ENCODE peak calls at places on chromosomes 13 and 19, in five cellular contexts. Q, P, H, C and B are unnamed samples.
A peak's percentile ranks its signal among the peaks of the same experiment; 100 is the strongest.

GRCh38 chr13:51844862-51845573 is at the start of gene TMEM272:
- DNase-seq in Q (peak; percentile 48), P (no peak), H (peak; percentile 61), C (peak; percentile 76), B (no peak)

GRCh38 chr19:46373573-46374359 is 26.9 kb downstream of the PPP5C start:
- DNase-seq in Q (peak; percentile 94), P (peak; percentile 86), H (peak; percentile 84), C (peak; percentile 57), B (peak; percentile 77)

GRCh38 chr13:77250968-77251367 is 75.9 kb downstream of the MYCBP2 start:
- DNase-seq in Q (no peak), P (no peak), H (no peak), C (no peak), B (no peak)

GRCh38 chr19:45437328-45437727 is 13.6 kb upstream of the ERCC1 start:
- DNase-seq in Q (no peak), P (no peak), H (no peak), C (no peak), B (no peak)

GRCh38 chr13:43426355-43426754 is 360.4 kb downstream of the ENOX1 start:
- DNase-seq in Q (no peak), P (no peak), H (no peak), C (no peak), B (no peak)

GRCh38 chr13:33742321-33742720 is 75.6 kb upstream of the RFC3 start:
- DNase-seq in Q (no peak), P (no peak), H (no peak), C (no peak), B (no peak)

GRCh38 chr13:113591750-113592149 is 7.2 kb downstream of the TFDP1 start:
- DNase-seq in Q (peak; percentile 1), P (peak; percentile 31), H (no peak), C (no peak), B (no peak)

GRCh38 chr19:10111405-10111811 is at the start of gene P2RY11:
- DNase-seq in Q (peak; percentile 49), P (no peak), H (no peak), C (no peak), B (no peak)

GRCh38 chr13:46278474-46278873 is 66.7 kb downstream of the LRRC63 start:
- DNase-seq in Q (no peak), P (no peak), H (no peak), C (peak; percentile 62), B (no peak)

GRCh38 chr13:80084086-80084676 is 256.7 kb downstream of the SPRY2 start:
- DNase-seq in Q (no peak), P (no peak), H (no peak), C (peak; percentile 30), B (no peak)

GRCh38 chr19:12647047-12647446 is 19.5 kb downstream of the MAN2B1 start:
- DNase-seq in Q (no peak), P (no peak), H (no peak), C (no peak), B (no peak)

GRCh38 chr19:3234800-3235199 is 10.3 kb downstream of the CELF5 start:
- DNase-seq in Q (no peak), P (no peak), H (no peak), C (no peak), B (no peak)

DNA sequence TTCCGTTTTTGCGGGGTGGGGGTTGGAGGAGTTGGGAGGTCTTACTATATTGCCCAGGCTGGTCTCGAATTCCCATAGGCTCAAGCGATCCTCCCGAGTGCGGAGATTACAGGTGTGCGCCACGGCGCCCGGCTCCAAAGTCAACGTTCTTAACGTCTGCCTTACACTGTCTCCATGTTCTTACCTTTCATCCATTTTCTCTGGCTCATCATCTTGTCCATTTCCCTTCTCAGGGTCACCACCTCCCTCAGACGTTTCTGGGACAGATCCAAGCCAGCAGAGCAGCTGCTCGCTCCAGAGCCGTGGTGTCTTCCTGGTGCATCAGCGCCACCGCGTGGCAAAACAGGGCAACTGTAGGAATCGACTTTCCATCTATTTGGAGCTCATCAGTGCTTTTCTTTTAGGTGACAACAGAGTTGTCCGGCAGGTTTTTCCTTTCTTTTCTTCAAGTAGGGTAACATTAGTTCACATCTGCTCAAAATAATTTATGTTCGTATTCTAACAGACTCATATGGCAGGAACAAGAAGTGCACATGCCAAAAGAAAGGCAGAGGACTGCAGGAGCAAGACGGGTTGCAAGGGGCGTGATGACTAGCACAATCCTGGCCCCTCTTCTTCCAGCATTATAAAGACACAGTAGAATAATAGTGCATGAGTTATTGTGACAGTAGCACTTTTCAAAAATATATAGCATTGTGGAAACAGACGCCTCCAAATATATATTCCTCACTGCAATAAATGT is 103.1 kb upstream of the ABCC4 start:
- DNase-seq in Q (peak; percentile 81), P (peak; percentile 83), H (peak; percentile 83), C (peak; percentile 87), B (no peak)
- H3K27ac ChIP-seq in Q (no peak overlapping the region), P (no peak overlapping the region), H (no peak overlapping the region), C (no peak overlapping the region), B (no peak overlapping the region)

GRCh38 chr13:107234315-107234714 is 666.4 kb upstream of the ARGLU1 start:
- DNase-seq in Q (no peak), P (no peak), H (no peak), C (no peak), B (no peak)
- H3K4me3 ChIP-seq in Q (no peak overlapping the region), P (no peak overlapping the region), H (no peak overlapping the region), C (no peak overlapping the region), B (no peak overlapping the region)

DNA sequence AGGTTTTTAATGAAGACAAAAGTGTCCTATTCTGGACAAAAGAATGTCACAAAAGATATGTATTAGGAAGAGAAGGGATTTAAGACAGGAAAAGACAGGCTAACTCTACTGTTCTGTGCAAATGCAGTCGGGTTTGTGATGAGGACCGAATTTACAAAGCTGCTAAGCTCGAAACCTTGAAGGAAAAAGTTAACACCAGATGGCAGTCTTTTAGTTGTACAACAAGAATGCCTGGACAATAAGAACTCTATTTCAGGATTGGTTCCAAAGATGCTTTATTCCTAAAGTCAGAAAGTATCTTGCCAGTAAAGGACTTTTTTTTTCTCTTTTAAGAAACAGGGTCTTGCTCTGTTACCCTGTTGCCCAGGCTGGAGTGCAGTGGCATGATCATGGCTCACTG is 51.1 kb downstream of the HS6ST3 start:
- DNase-seq in Q (no peak), P (no peak), H (no peak), C (peak; percentile 59), B (no peak)
- TF ChIP-seq CTCF in Q (peak; percentile 10), P (peak; percentile 24), H (peak; percentile 35), C (peak; percentile 51), B (no peak)

GRCh38 chr19:35116085-35116801 is 620 bp downstream of the FXYD3 start:
- DNase-seq in Q (peak; percentile 83), P (no peak), H (no peak), C (peak; percentile 70), B (no peak)
- H3K27ac ChIP-seq in Q (peak overlapping the region; percentile 88), P (no peak overlapping the region), H (peak overlapping the region; percentile 10), C (peak overlapping the region; percentile 94), B (no peak overlapping the region)